ENCODE peak calls at places on chromosomes 16 and 17, in four cellular contexts. A, R, S and B are unnamed samples.

GRCh38 chr16:77227745-77228144 is 28.5 kb downstream of the SYCE1L start:
- DNase-seq in A (no peak), R (no peak), S (no peak), B (no peak)

GRCh38 chr17:9902116-9902515 is 3.0 kb downstream of the RCVRN start:
- DNase-seq in A (no peak), R (no peak), S (no peak), B (no peak)

GRCh38 chr17:34434065-34434464 is 71.0 kb upstream of the CCL1 start:
- DNase-seq in A (no peak), R (no peak), S (no peak), B (no peak)

GRCh38 chr17:13321932-13322701 is 279.6 kb downstream of the HS3ST3A1 start:
- DNase-seq in A (no peak), R (no peak), S (no peak), B (peak)

GRCh38 chr17:49894761-49895160 is 46.9 kb upstream of the TAC4 start:
- DNase-seq in A (no peak), R (no peak), S (no peak), B (no peak)

GRCh38 chr17:66625321-66625767 is 209.6 kb upstream of the CACNG5 start:
- DNase-seq in A (peak), R (peak), S (peak), B (peak)

GRCh38 chr16:17578921-17579876 is 108.4 kb upstream of the XYLT1 start:
- DNase-seq in A (peak), R (peak), S (peak), B (no peak)

GRCh38 chr16:28279006-28279405 is 13.3 kb upstream of the SBK1 start:
- DNase-seq in A (no peak), R (no peak), S (no peak), B (no peak)

GRCh38 chr17:17963066-17963465 is 9.1 kb downstream of the TOM1L2 start:
- DNase-seq in A (no peak), R (no peak), S (no peak), B (no peak)

GRCh38 chr17:62735027-62735651 is 73.0 kb downstream of the MARCHF10 start:
- DNase-seq in A (no peak), R (no peak), S (no peak), B (no peak)

GRCh38 chr16:66486199-66486772 is 59.2 kb downstream of the BEAN1 start:
- DNase-seq in A (no peak), R (no peak), S (no peak), B (no peak)

GRCh38 chr16:27718767-27719445 is 169.0 kb downstream of the KATNIP start:
- DNase-seq in A (no peak), R (no peak), S (peak), B (no peak)

GRCh38 chr17:4003501-4004421 is 39.5 kb upstream of the ATP2A3 start:
- DNase-seq in A (peak), R (no peak), S (no peak), B (no peak)

GRCh38 chr17:35843698-35844097 is 25.0 kb downstream of the HEATR9 start:
- DNase-seq in A (no peak), R (no peak), S (no peak), B (no peak)

GRCh38 chr17:4986951-4987766 is at the start of gene CAMTA2:
- DNase-seq in A (peak), R (peak), S (peak), B (peak)

GRCh38 chr17:69539781-69540319 is 125.4 kb downstream of the MAP2K6 start:
- DNase-seq in A (peak), R (no peak), S (no peak), B (peak)

GRCh38 chr16:69747115-69747514 is 7.6 kb downstream of the NOB1 start:
- DNase-seq in A (no peak), R (no peak), S (no peak), B (no peak)

GRCh38 chr17:57579245-57579644 is 165.9 kb downstream of the CCDC182 start:
- DNase-seq in A (no peak), R (no peak), S (no peak), B (no peak)

GRCh38 chr17:16122697-16123434 is 92.5 kb downstream of the NCOR1 start:
- DNase-seq in A (peak), R (no peak), S (no peak), B (no peak)

GRCh38 chr17:49388290-49388640 is 26.2 kb upstream of the ZNF652 start:
- DNase-seq in A (no peak), R (no peak), S (no peak), B (no peak)

GRCh38 chr17:31385428-31386285 is 5.8 kb upstream of the RAB11FIP4 start:
- DNase-seq in A (peak), R (no peak), S (no peak), B (no peak)

GRCh38 chr17:64941761-64942160 is 22.5 kb upstream of the LRRC37A3 start:
- DNase-seq in A (no peak), R (no peak), S (no peak), B (no peak)

GRCh38 chr16:72092832-72093447 is 480 bp downstream of the TXNL4B start:
- DNase-seq in A (peak), R (peak), S (peak), B (peak)

GRCh38 chr17:81365601-81366585 is 29.4 kb upstream of the BAHCC1 start:
- DNase-seq in A (peak), R (no peak), S (no peak), B (no peak)

GRCh38 chr17:19004601-19005441 is at the start of gene FAM83G:
- DNase-seq in A (peak), R (peak), S (no peak), B (peak)

GRCh38 chr17:57597531-57598453 is 147.3 kb downstream of the CCDC182 start:
- DNase-seq in A (peak), R (peak), S (peak), B (peak)

GRCh38 chr17:31391496-31391949 is at the start of gene RAB11FIP4:
- DNase-seq in A (peak), R (no peak), S (no peak), B (peak)

GRCh38 chr16:57764341-57765159 is 29.0 kb downstream of the KATNB1 start:
- DNase-seq in A (peak), R (peak), S (no peak), B (peak)

GRCh38 chr17:63185420-63185819 is 219.4 kb downstream of the TANC2 start:
- DNase-seq in A (no peak), R (no peak), S (no peak), B (no peak)

GRCh38 chr17:74212262-74212912 is 984 bp upstream of the TTYH2 start:
- DNase-seq in A (peak), R (no peak), S (no peak), B (peak)

GRCh38 chr16:1019234-1019933 is 37.8 kb downstream of the SOX8 start:
- DNase-seq in A (peak), R (no peak), S (peak), B (no peak)

GRCh38 chr17:71237903-71238538 is 882.8 kb upstream of the SOX9 start:
- DNase-seq in A (peak), R (peak), S (no peak), B (peak)

GRCh38 chr16:1998852-1999801 is 9.4 kb downstream of the SYNGR3 start:
- DNase-seq in A (no peak), R (no peak), S (no peak), B (no peak)

DNA sequence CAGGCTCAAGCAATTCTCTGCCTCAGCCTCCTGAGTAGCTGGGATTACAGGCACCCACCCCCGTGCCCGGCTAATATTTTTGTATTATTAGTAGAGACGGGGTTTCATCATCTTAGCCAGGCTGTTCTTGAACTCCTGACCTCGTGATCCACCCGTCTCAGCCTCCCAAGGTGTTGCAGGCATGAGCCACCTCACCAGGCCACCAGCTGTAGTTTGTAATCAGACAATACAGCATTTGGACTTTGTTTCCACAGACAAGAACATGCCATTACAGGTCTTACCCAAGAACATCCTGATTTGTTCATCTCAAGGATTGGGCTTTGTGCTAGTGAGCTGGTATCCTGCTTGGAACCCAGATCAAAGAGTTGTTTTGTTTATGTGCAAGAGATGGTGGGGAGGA is 30.1 kb downstream of the C17orf100 start:
- DNase-seq in A (no peak), R (no peak), S (no peak), B (no peak)
- H3K27ac ChIP-seq in A (no peak), R (no peak), S (no peak), B (no peak)

DNA sequence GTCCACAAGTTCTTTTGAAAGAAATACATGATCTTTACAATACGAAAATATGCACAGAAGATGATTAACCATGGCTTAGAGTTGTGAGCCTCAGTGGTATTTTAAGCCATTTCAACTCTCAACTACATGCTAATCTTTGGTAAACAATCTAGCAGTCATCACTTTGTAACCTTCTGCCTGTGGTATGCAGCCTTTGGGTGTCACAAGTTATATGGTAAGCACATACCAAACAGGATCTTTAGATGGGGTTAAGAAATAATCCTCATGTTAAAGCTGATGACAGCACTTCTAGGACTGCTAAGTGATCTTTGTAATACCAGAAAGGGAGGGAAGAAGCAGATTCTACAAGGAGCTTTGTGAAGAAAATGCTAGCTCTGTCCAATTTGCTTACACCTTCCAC is 74.3 kb downstream of the CA4 start:
- DNase-seq in A (no peak), R (no peak), S (no peak), B (peak)
- H3K4me2 ChIP-seq in A (no peak), R (no peak), S (no peak), B (no peak)

DNA sequence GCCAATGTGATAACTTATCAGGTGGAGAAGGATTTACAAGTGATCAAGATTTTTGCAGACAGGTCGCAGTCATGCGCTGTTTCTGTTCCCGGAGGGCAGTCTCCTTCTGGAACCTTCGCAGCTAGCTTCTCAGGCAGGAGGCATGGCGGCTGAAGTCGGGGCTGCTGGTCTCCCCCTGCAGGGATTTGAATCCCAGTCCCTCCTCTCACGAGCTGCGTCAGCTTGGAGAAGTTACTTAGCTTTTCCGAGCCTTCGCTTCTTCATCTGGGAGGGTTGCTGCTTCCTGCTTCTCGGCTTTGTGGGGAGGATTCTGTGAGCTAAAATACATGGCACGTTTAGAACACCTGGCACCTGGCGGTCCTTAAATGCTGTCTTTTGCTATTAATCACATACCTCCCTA is 287.8 kb upstream of the FOXF1 start:
- DNase-seq in A (peak), R (no peak), S (no peak), B (peak)
- H3K4me3 ChIP-seq in A (peak), R (no peak), S (no peak), B (no peak)

GRCh38 chr17:21008992-21009671 is 33.7 kb downstream of the USP22 start:
- DNase-seq in A (no peak), R (no peak), S (no peak), B (no peak)
- H3K27ac ChIP-seq in A (no peak), R (no peak), S (no peak), B (no peak)

DNA sequence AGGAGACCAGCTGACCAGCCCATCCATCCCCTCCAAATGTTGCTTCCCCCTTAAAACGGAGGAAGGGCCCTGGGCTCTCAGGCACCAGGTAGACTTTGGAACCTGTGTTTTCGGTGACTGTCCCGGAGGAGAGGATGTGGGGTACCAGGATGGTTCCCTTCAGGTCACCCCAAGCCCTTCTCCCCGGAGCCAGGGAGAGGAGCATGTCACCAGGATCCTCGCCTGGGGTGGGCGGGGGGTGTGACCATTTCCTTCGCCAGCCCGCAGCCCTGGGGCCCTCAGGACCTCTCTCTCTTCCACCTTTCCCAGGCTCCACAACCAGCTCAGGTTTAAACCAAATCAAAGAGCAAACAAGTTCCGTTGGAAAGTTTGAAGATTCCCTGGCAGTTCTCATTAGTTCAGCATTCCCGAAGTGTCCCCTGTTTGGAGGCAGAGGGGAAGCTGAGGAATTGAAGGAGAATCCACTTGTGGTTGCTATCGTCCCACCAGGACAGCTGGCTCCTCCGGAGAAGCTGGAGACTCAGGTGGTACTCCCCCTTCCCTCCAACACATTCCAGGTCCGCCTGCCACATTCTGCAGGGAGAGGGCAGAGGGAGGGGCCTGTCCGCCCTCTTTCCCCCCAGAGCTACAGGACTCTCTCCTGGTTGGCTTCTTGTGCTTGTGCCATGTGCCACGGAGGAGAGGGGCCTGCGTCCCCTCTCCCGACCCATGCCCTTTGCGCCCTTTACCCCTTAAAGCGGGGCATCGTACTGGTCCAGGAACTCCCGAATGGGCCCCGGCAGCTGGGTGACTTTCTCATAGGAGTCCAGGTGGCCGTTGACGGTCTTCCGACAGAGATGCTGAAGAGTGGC is 2.0 kb downstream of the SOCS3 start:
- DNase-seq in A (no peak), R (no peak), S (no peak), B (peak)
- H3K4me2 ChIP-seq in A (peak), R (peak), S (peak), B (peak)